ENCODE peak calls at places on chromosomes 13 and 19, in four cellular contexts. One of them, this sample, is unnamed.

GRCh38 chr13:46160474-46161066 is 21.4 kb downstream of the LCP1 start:
- DNase-seq in WTC11: no peak
- DNase-seq in K562: peak; percentile 55
- DNase-seq in HepG2: peak; percentile 58
- DNase-seq in this sample: peak; percentile 68

GRCh38 chr13:40016953-40017660 is 361.6 kb downstream of the COG6 start:
- DNase-seq in WTC11: no peak
- DNase-seq in K562: no peak
- DNase-seq in HepG2: no peak
- DNase-seq in this sample: no peak

GRCh38 chr19:47093841-47094240 is 19.7 kb downstream of the ZC3H4 start:
- DNase-seq in WTC11: no peak
- DNase-seq in K562: no peak
- DNase-seq in HepG2: no peak
- DNase-seq in this sample: no peak

GRCh38 chr19:18007605-18007938 is 398 bp upstream of the ARRDC2 start:
- DNase-seq in WTC11: no peak
- DNase-seq in K562: no peak
- DNase-seq in HepG2: no peak
- DNase-seq in this sample: no peak

GRCh38 chr13:48054601-48055000 is 17.1 kb downstream of the NUDT15 start:
- DNase-seq in WTC11: no peak
- DNase-seq in K562: no peak
- DNase-seq in HepG2: no peak
- DNase-seq in this sample: no peak

GRCh38 chr13:109426690-109426990 is 359.7 kb downstream of the IRS2 start:
- DNase-seq in WTC11: no peak
- DNase-seq in K562: no peak
- DNase-seq in HepG2: no peak
- DNase-seq in this sample: no peak

GRCh38 chr19:55305983-55306562 is 19.1 kb downstream of the TMEM150B start:
- DNase-seq in WTC11: no peak
- DNase-seq in K562: no peak
- DNase-seq in HepG2: no peak
- DNase-seq in this sample: no peak

GRCh38 chr13:23626730-23627129 is 56.5 kb downstream of the TNFRSF19 start:
- DNase-seq in WTC11: no peak
- DNase-seq in K562: no peak
- DNase-seq in HepG2: no peak
- DNase-seq in this sample: no peak

GRCh38 chr19:46162731-46163130 is 14.7 kb downstream of the IGFL2 start:
- DNase-seq in WTC11: no peak
- DNase-seq in K562: no peak
- DNase-seq in HepG2: no peak
- DNase-seq in this sample: no peak

DNA sequence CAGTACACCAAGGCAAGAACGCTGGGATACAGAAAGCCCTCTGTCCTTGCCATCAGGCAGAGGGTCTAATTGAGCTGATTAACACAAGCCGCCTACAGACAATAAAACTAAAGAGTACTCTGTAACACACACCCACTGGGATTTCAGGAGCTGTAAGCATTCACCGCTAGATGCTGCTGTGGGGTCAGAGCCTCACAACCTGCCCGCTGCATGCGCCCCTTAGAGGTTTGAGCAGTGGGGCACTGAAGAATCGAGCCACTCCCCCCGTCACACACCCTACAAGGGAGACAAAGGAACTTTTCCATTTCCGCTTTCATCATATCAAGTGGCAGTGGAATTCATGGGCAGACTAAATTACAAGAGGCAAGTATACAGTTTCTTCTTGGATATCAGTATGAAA is 1080.6 kb downstream of the PCDH17 start:
- DNase-seq in WTC11: peak; percentile 68
- DNase-seq in K562: no peak
- DNase-seq in HepG2: no peak
- DNase-seq in this sample: no peak
- TF ChIP-seq ELF4 in WTC11: no peak
- TF ChIP-seq ELF4 in K562: no peak
- TF ChIP-seq ELF4 in HepG2: no peak
- TF ChIP-seq ELF4 in this sample: no peak

DNA sequence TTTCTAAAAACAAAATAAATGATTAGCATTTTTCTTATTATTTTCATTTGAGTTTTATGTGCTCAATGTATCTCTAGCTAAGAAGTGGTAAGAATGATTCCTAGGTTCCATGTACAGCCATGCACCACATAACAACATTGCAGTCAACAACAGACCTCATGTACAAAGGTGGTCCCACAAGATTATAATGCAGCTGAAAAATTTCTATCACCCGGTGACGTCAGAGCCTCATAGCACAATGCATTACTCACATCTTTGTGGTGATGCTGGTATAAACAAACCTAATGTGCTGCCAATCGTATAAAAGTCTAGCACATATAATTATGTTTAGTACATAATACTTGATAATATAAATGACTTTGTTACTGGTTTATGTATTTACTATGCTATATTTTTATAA is 120.5 kb downstream of the SLC7A1 start:
- DNase-seq in WTC11: no peak
- DNase-seq in K562: no peak
- DNase-seq in HepG2: no peak
- DNase-seq in this sample: no peak
- TF ChIP-seq ELF4 in WTC11: no peak
- TF ChIP-seq ELF4 in K562: no peak
- TF ChIP-seq ELF4 in HepG2: no peak
- TF ChIP-seq ELF4 in this sample: no peak

DNA sequence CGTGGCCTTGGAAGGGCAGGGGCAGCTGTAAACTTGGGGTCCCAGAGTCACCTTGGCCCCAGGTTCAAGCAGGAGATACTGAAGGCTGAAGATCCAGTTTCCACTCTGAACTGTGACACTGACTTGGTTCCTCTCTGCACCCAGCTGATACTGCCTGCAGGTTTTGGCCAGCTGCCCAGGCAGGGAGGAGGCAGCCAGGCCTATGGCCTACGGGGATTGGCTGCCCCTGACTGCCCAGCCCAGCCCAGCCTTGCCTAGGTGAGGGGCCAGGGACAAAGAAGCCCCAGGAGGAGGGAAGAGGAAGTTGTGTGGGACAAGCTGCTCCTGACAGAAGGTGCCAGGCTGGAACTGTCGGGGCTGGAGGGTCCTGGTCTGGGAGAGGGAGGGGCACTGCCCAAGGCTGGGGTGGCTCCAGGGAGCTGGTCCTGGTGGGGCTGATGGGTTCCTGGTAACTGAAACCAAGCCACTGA is 51.7 kb upstream of the CYP4F8 start:
- DNase-seq in WTC11: no peak
- DNase-seq in K562: peak; percentile 69
- DNase-seq in HepG2: peak; percentile 68
- DNase-seq in this sample: no peak
- TF ChIP-seq ELF4 in WTC11: no peak
- TF ChIP-seq ELF4 in K562: no peak
- TF ChIP-seq ELF4 in HepG2: no peak
- TF ChIP-seq ELF4 in this sample: no peak

GRCh38 chr13:112770504-112770903 is 80.7 kb downstream of the ATP11A start:
- DNase-seq in WTC11: no peak
- DNase-seq in K562: no peak
- DNase-seq in HepG2: no peak
- DNase-seq in this sample: no peak

GRCh38 chr13:112767506-112768471 is 78.0 kb downstream of the ATP11A start:
- DNase-seq in WTC11: no peak
- DNase-seq in K562: no peak
- DNase-seq in HepG2: no peak
- DNase-seq in this sample: no peak

GRCh38 chr13:112768795-112769411 is 79.1 kb downstream of the ATP11A start:
- DNase-seq in WTC11: no peak
- DNase-seq in K562: no peak
- DNase-seq in HepG2: no peak
- DNase-seq in this sample: no peak

GRCh38 chr13:112771139-112771876 is 81.5 kb downstream of the ATP11A start:
- DNase-seq in WTC11: no peak
- DNase-seq in K562: no peak
- DNase-seq in HepG2: no peak
- DNase-seq in this sample: no peak

DNA sequence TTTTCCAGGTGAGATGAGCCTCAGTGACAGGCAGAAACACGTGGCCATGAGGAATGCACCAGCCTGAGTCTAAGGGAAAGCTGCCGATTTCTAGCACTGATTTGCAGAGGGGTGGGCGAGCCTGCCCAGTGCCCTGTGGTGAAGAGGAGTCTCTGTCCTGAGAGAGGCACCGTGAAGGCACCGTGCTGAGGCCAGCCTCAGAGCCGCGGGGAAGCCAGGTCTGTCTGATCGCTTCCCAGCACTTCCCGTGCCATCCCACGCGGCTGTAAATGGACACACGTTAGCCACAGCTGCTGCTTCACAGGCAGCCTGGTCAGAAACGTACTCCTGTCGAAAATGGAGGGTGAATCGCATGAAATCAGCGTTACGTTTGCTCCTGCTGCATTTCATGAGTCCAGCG is 79.8 kb downstream of the ATP11A start:
- DNase-seq in WTC11: no peak
- DNase-seq in K562: no peak
- DNase-seq in HepG2: no peak
- DNase-seq in this sample: no peak
- TF ChIP-seq ELF4 in WTC11: no peak
- TF ChIP-seq ELF4 in K562: no peak
- TF ChIP-seq ELF4 in HepG2: no peak
- TF ChIP-seq ELF4 in this sample: no peak

DNA sequence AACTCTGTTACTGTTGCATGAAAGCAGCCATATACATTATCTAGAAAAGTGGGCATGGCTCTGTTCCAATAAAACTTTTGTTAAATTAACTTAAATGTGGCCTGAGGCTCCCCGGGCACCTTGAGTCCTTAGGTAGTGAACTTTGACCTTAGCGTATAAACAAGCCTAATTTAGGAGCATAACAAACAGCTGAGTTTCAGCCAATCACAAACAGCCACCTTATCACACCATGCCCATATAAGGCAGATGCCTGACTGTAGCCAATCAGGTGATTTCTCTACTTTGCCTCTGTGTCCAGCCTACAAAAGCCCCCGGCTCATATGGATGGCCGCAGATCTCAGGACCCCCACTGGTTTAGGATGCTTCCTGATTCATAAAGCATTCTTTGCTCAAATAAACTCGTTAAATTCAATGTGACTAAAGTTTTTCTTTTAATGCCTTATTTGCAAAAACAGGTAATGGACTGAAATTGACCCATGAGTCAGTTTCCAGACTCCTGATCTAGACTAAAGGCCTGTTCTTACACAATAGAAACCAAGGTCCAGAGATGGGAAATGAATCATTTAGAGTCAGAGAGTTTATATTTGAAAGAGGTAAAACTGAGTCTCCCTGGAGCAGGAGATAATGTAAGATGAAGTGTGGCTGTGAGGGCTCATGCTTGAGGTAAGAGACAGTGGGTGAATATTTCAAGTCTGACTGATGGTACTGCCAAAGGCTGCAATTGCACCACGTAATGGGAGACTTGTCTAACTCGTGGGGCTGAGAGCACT is 130.2 kb downstream of the FGF9 start:
- DNase-seq in WTC11: no peak
- DNase-seq in K562: peak; percentile 12
- DNase-seq in HepG2: peak; percentile 16
- DNase-seq in this sample: no peak
- TF ChIP-seq ELF4 in WTC11: no peak
- TF ChIP-seq ELF4 in K562: no peak
- TF ChIP-seq ELF4 in HepG2: no peak
- TF ChIP-seq ELF4 in this sample: no peak

GRCh38 chr19:49632576-49632975 is 7.4 kb downstream of the RRAS start:
- DNase-seq in WTC11: no peak
- DNase-seq in K562: no peak
- DNase-seq in HepG2: no peak
- DNase-seq in this sample: no peak

GRCh38 chr19:49636230-49636932 is 3.6 kb downstream of the RRAS start:
- DNase-seq in WTC11: no peak
- DNase-seq in K562: no peak
- DNase-seq in HepG2: no peak
- DNase-seq in this sample: no peak

GRCh38 chr19:49638360-49638759 is 1.6 kb downstream of the RRAS start:
- DNase-seq in WTC11: no peak
- DNase-seq in K562: no peak
- DNase-seq in HepG2: no peak
- DNase-seq in this sample: no peak

GRCh38 chr19:49637865-49638350 is 2.0 kb downstream of the RRAS start:
- DNase-seq in WTC11: peak; percentile 67
- DNase-seq in K562: peak; percentile 51
- DNase-seq in HepG2: no peak
- DNase-seq in this sample: no peak

GRCh38 chr19:49635530-49636229 is 4.3 kb downstream of the RRAS start:
- DNase-seq in WTC11: no peak
- DNase-seq in K562: no peak
- DNase-seq in HepG2: no peak
- DNase-seq in this sample: no peak
- TF ChIP-seq ELF4 in WTC11: no peak
- TF ChIP-seq ELF4 in K562: no peak
- TF ChIP-seq ELF4 in HepG2: no peak
- TF ChIP-seq ELF4 in this sample: no peak

DNA sequence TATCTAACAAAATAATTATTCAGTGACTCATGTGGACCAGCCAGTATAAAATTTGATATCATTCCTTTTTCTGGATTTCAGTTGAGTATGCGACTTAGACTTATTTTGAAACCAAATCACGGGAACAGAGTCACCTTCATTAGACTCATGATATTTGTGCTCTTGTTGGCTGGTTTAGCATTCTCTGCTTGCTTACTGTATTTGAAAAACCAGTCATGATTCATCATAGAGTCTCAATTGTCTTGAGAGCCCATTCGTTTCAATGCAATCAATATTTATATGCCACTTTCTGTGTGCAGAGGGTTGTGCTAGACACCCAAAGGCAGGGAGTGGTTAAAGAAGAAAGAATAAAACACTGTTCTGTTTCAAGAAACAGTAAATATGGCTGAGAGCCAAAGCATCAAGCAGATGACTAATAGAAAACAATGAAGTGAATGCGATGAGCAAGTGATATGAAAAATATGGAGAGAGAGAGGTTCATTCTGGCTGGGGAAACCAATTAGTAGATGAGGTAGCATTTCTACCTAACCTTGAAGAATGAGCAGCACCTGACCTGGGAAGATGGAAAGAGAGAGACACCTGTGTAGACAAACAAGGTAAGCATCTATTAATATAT is 99.6 kb upstream of the MBNL2 start:
- DNase-seq in WTC11: no peak
- DNase-seq in K562: no peak
- DNase-seq in HepG2: no peak
- DNase-seq in this sample: no peak
- TF ChIP-seq ELF4 in WTC11: no peak
- TF ChIP-seq ELF4 in K562: no peak
- TF ChIP-seq ELF4 in HepG2: no peak
- TF ChIP-seq ELF4 in this sample: no peak

GRCh38 chr13:28013482-28013881 is 25.0 kb upstream of the URAD start:
- DNase-seq in WTC11: no peak
- DNase-seq in K562: no peak
- DNase-seq in HepG2: no peak
- DNase-seq in this sample: no peak

GRCh38 chr13:28012896-28013295 is 24.4 kb upstream of the URAD start:
- DNase-seq in WTC11: no peak
- DNase-seq in K562: no peak
- DNase-seq in HepG2: no peak
- DNase-seq in this sample: no peak

DNA sequence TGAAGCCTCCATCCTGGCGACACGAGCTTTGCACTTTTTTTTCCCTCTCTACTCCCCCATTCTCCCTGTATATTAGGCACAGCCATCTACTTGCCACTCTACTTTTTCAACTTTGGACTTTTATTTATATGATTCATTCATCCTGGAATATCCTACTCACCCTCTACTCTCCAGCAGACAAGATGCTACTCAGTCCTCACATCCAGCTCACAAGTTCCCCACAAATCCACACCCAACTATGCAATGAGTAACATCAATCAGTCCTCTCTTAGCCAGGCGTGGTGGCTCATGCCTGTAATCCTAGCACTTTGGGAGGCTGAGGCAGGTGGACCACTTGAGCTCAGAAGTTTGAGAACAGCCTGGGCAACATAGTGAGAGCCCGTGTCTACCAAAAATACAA is 23.9 kb upstream of the URAD start:
- DNase-seq in WTC11: no peak
- DNase-seq in K562: no peak
- DNase-seq in HepG2: no peak
- DNase-seq in this sample: no peak
- TF ChIP-seq ELF4 in WTC11: no peak
- TF ChIP-seq ELF4 in K562: no peak
- TF ChIP-seq ELF4 in HepG2: no peak
- TF ChIP-seq ELF4 in this sample: no peak